ENCODE peak calls at places on chromosomes 16 and 17, in five cellular contexts. L is pancreas, C is cardiac muscle cell, X is neural progenitor cell, J is ovary. Y is an unnamed sample. For H3K4me1, the result is how much of the 10 kb centered on the place peaks cover.

GRCh38 chr16:3149630-3150345 is 15.0 kb downstream of the ZNF213 start:
- DNase-seq in L (peak), C (peak), X (peak), J (peak), Y (peak)

GRCh38 chr17:56861899-56862298 is 27.9 kb downstream of the DGKE start:
- DNase-seq in L (no peak), C (no peak), X (no peak), J (no peak), Y (no peak)

GRCh38 chr16:425740-426114 is 278 bp downstream of the RAB11FIP3 start:
- DNase-seq in L (no peak), C (no peak), X (peak), J (no peak), Y (no peak)

GRCh38 chr16:685967-686366 is 1.8 kb upstream of the JMJD8 start:
- DNase-seq in L (peak), C (peak), X (peak), J (peak), Y (no peak)

GRCh38 chr16:76970087-76970744 is 220.8 kb upstream of the MON1B start:
- DNase-seq in L (no peak), C (peak), X (no peak), J (no peak), Y (no peak)

GRCh38 chr16:57822018-57822553 is 19.8 kb upstream of the KIFC3 start:
- DNase-seq in L (peak), C (no peak), X (no peak), J (no peak), Y (no peak)

GRCh38 chr16:73000020-73000906 is 47.7 kb downstream of the ZFHX3 start:
- DNase-seq in L (no peak), C (peak), X (no peak), J (no peak), Y (no peak)

GRCh38 chr16:88622125-88622524 is 16.2 kb upstream of the IL17C start:
- DNase-seq in L (no peak), C (no peak), X (no peak), J (no peak), Y (no peak)

GRCh38 chr17:27439342-27439741 is 16.9 kb upstream of the KSR1 start:
- DNase-seq in L (no peak), C (no peak), X (no peak), J (no peak), Y (no peak)

GRCh38 chr16:72122308-72122707 is 28.7 kb downstream of the DHX38 start:
- DNase-seq in L (no peak), C (no peak), X (no peak), J (no peak), Y (no peak)

GRCh38 chr17:53722407-53722806 is 100.3 kb upstream of the KIF2B start:
- DNase-seq in L (no peak), C (peak), X (no peak), J (no peak), Y (no peak)

GRCh38 chr17:41813039-41813680 is 356 bp downstream of the FKBP10 start:
- DNase-seq in L (no peak), C (no peak), X (no peak), J (no peak), Y (no peak)

GRCh38 chr16:19131809-19132777 is 18.3 kb downstream of the ITPRIPL2 start:
- DNase-seq in L (no peak), C (no peak), X (no peak), J (no peak), Y (no peak)

GRCh38 chr17:65193305-65194293 is 56.4 kb downstream of the RGS9 start:
- DNase-seq in L (no peak), C (no peak), X (no peak), J (no peak), Y (no peak)

GRCh38 chr17:27892542-27892865 is 661 bp downstream of the LYRM9 start:
- DNase-seq in L (no peak), C (no peak), X (no peak), J (no peak), Y (no peak)

GRCh38 chr16:63361032-63361624 is 1324.9 kb upstream of the CDH8 start:
- DNase-seq in L (no peak), C (peak), X (peak), J (no peak), Y (no peak)

GRCh38 chr17:73711184-73711583 is 66.9 kb upstream of the SDK2 start:
- DNase-seq in L (no peak), C (no peak), X (no peak), J (no peak), Y (no peak)

GRCh38 chr16:79286646-79287423 is 313.7 kb downstream of the MAF start:
- DNase-seq in L (peak), C (no peak), X (peak), J (peak), Y (peak)

GRCh38 chr17:55699178-55699865 is 23.3 kb downstream of the TMEM100 start:
- DNase-seq in L (no peak), C (no peak), X (peak), J (no peak), Y (no peak)

GRCh38 chr16:67975321-67976105 is 4.8 kb downstream of the DPEP3 start:
- DNase-seq in L (no peak), C (no peak), X (no peak), J (no peak), Y (no peak)

GRCh38 chr16:81521141-81521626 is 76.6 kb downstream of the CMIP start:
- DNase-seq in L (no peak), C (no peak), X (no peak), J (no peak), Y (no peak)

GRCh38 chr17:34580685-34581445 is 1.5 kb downstream of the TMEM132E start:
- DNase-seq in L (peak), C (no peak), X (peak), J (no peak), Y (no peak)

GRCh38 chr16:67645397-67646121 is 615 bp downstream of the CARMIL2 start:
- DNase-seq in L (peak), C (no peak), X (no peak), J (no peak), Y (no peak)

GRCh38 chr16:77674888-77675287 is 47.4 kb upstream of the NUDT7 start:
- DNase-seq in L (no peak), C (peak), X (no peak), J (no peak), Y (no peak)

GRCh38 chr17:77428901-77429734 is 288.3 kb downstream of the SEC14L1 start:
- DNase-seq in L (no peak), C (no peak), X (no peak), J (no peak), Y (no peak)

GRCh38 chr16:71894229-71894920 is 956 bp upstream of the IST1 start:
- DNase-seq in L (no peak), C (peak), X (peak), J (peak), Y (peak)

GRCh38 chr17:74202879-74203432 is 522 bp upstream of the RPL38 start:
- DNase-seq in L (no peak), C (no peak), X (no peak), J (no peak), Y (no peak)

GRCh38 chr17:44774271-44775135 is 15.7 kb downstream of the ADAM11 start:
- DNase-seq in L (peak), C (peak), X (peak), J (peak), Y (peak)

GRCh38 chr16:86215233-86215978 is 294.9 kb upstream of the FOXF1 start:
- DNase-seq in L (peak), C (no peak), X (no peak), J (no peak), Y (peak)

GRCh38 chr17:56929362-56929969 is 15.6 kb upstream of the TRIM25 start:
- DNase-seq in L (no peak), C (no peak), X (peak), J (no peak), Y (no peak)

GRCh38 chr16:48608452-48608851 is 1.5 kb downstream of the N4BP1 start:
- DNase-seq in L (no peak), C (no peak), X (no peak), J (no peak), Y (no peak)

GRCh38 chr17:82435601-82436583 is 14.7 kb downstream of the CYBC1 start:
- DNase-seq in L (peak), C (no peak), X (no peak), J (no peak), Y (peak)

GRCh38 chr16:11253995-11254912 is 1.8 kb downstream of the SOCS1 start:
- DNase-seq in L (no peak), C (no peak), X (no peak), J (no peak), Y (peak)

GRCh38 chr17:19390951-19391350 is 4.0 kb upstream of the MFAP4 start:
- DNase-seq in L (no peak), C (no peak), X (no peak), J (no peak), Y (no peak)

GRCh38 chr17:18772471-18772870 is 8.5 kb upstream of the TVP23B start:
- DNase-seq in L (no peak), C (no peak), X (no peak), J (no peak), Y (no peak)

GRCh38 chr16:14364386-14365199 is 265.5 kb downstream of the PARN start:
- DNase-seq in L (no peak), C (peak), X (peak), J (no peak), Y (peak)

GRCh38 chr17:42118545-42118944 is 2.6 kb downstream of the KAT2A start:
- DNase-seq in L (no peak), C (peak), X (peak), J (no peak), Y (no peak)

GRCh38 chr16:53666816-53667415 is 36.7 kb downstream of the RPGRIP1L start:
- DNase-seq in L (no peak), C (no peak), X (no peak), J (no peak), Y (no peak)

GRCh38 chr16:48128769-48129168 is 27.0 kb downstream of the ABCC12 start:
- DNase-seq in L (no peak), C (no peak), X (no peak), J (no peak), Y (peak)

DNA sequence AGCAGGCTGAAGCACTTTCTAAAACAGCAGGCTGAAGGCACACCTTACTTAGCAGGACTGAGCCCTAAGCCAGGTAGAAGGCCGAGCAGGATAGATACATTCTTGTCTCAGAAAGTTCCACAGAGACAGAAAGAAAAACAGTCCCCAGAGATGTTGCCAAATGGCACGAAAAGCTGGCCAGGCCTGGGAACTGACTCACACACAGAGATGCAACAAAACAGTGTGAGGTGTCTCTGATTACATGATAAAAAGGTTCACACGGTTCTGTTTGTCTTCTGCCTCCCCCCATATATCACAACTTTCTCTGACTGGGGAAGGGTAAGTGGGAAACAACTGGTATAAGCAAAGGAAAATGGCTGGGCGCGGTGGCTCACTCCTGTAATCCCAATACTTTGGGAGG is 1.7 kb downstream of the WBP2 start:
- DNase-seq in L (no peak), C (no peak), X (no peak), J (no peak), Y (no peak)
- H3K4me3 ChIP-seq in L (no peak), C (no peak), X (no peak), J (no peak), Y (no peak)

GRCh38 chr16:9134739-9135138 is 43.3 kb downstream of the HAPSTR1 start:
- DNase-seq in L (no peak), C (peak), X (peak), J (peak), Y (peak)
- TF ChIP-seq CTCF in L (peak), C (peak), X (peak), J (no peak), Y (peak)

DNA sequence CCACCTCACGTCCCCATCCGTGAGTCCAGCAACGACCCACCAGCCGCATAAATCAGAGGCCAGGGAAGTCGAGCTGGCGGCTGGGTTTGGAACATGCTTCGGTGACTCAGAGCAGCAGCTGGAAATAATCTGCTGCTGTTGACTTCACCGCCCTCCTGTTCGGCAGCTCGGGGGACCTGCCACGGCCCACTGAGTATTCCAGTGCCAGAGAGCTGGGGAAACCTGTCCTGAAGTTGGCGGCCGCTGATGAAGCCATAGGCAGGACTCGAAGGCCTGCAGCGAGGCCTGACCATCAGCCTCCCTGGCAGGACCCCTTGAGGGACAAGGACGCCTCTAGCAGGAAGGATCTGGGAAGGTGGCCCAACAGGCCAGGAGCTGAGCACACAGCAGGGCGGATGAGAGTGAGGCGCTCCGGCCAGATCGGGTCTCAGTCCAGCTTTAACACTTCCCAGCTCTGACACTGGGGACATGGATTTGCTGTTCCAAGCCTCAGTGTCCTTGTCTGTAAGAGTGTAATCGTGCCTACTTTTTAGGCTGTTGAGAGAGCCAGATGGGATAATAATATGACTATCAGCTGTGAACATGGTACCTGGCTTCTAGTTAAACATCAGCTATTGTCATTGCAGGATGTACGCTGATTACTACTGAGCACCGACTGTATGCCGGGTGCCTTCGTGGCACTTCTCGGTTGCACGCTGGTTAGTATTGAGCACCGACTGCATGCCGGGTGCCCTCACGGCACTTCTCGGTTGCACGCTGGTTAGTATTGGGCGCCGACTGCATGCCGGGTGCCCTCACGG is 50.4 kb upstream of the CIBAR2 start:
- DNase-seq in L (peak), C (peak), X (no peak), J (peak), Y (no peak)
- H3K4me1 ChIP-seq in L (under half), C (under half), X (under half), J (under half), Y (under half)

GRCh38 chr17:49576906-49577650 is 1.4 kb downstream of the NXPH3 start:
- DNase-seq in L (no peak), C (no peak), X (no peak), J (no peak), Y (peak)
- H3K4me3 ChIP-seq in L (peak), C (peak), X (peak), J (peak), Y (peak)

DNA sequence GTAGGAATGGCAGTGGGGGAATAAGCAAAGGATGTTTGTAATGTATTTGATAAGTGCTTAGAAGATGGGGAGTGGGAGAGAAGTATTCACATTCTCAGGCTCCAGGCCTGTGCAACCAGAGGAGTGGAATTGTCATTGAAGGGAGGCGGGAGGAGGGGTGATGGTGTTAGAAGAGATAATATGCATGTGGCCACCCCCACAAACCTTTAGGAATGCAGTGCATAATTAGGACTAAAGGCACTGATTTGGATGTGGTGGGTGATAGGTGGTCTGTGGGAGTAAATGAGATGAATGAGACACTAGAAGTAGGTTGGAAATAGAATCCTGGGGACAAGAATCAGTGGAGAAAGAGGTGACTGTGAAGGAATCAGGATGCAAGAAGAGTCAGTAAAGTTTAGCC is 27.1 kb downstream of the UTP18 start:
- DNase-seq in L (no peak), C (no peak), X (no peak), J (no peak), Y (no peak)
- TF ChIP-seq CTCF in L (no peak), C (no peak), X (no peak), J (no peak), Y (no peak)

GRCh38 chr16:2148714-2149629 is 547 bp downstream of the RAB26 start:
- DNase-seq in L (peak), C (no peak), X (peak), J (no peak), Y (peak)
- H3K4me1 ChIP-seq in L (under half), C (under half), X (under half), J (under half), Y (under half)

GRCh38 chr17:78486946-78487680 is 90.1 kb downstream of the DNAH17 start:
- DNase-seq in L (no peak), C (no peak), X (no peak), J (no peak), Y (no peak)

GRCh38 chr17:78486228-78486802 is 90.9 kb downstream of the DNAH17 start:
- DNase-seq in L (no peak), C (no peak), X (no peak), J (no peak), Y (no peak)

GRCh38 chr17:78488156-78488555 is 89.0 kb downstream of the DNAH17 start:
- DNase-seq in L (no peak), C (no peak), X (no peak), J (no peak), Y (no peak)

GRCh38 chr17:78485416-78486168 is 91.6 kb downstream of the DNAH17 start:
- DNase-seq in L (no peak), C (no peak), X (no peak), J (no peak), Y (no peak)

GRCh38 chr17:78484300-78485159 is 92.7 kb downstream of the DNAH17 start:
- DNase-seq in L (no peak), C (peak), X (peak), J (no peak), Y (no peak)
- H3K4me3 ChIP-seq in L (no peak), C (peak), X (peak), J (no peak), Y (no peak)

Y was measured in kidney.